ENCODE peak calls at places on chromosomes 3 and 15, in six cellular contexts. H is IMR-90, C is stomach, B is adrenal gland, Q is tibial nerve, O is ovary. F is an unnamed sample.
A peak's percentile ranks its signal among the peaks of the same experiment; 100 is the strongest.

GRCh38 chr3:189950258-189950657 is 170.4 kb downstream of the P3H2 start:
- DNase-seq in H (no peak), Q (no peak), C (no peak), B (no peak), O (no peak), F (no peak)

GRCh38 chr3:59981377-59981776 is 931.6 kb upstream of the CFAP20DC start:
- DNase-seq in Q (no peak), C (no peak), B (no peak), H (no peak), O (no peak), F (no peak)

GRCh38 chr15:49855917-49856637 is 235.2 kb downstream of the DTWD1 start:
- DNase-seq in C (no peak), O (no peak), B (peak; percentile 19), Q (no peak), H (peak; percentile 99), F (peak; percentile 20)

GRCh38 chr3:126978291-126978690 is 4.6 kb upstream of the PLXNA1 start:
- DNase-seq in O (no peak), Q (no peak), H (no peak), C (no peak), B (no peak), F (no peak)

GRCh38 chr3:45552031-45552772 is 42.3 kb upstream of the LIMD1 start:
- DNase-seq in B (no peak), H (no peak), Q (no peak), O (no peak), C (no peak), F (no peak)

GRCh38 chr15:71730277-71731144 is 79.8 kb upstream of the NR2E3 start:
- DNase-seq in C (peak; percentile 49), B (peak; percentile 51), H (peak; percentile 77), O (no peak), Q (no peak), F (peak; percentile 47)

GRCh38 chr3:116299646-116300081 is 145.6 kb downstream of the LSAMP start:
- DNase-seq in C (no peak), B (no peak), O (no peak), H (no peak), Q (no peak), F (no peak)

GRCh38 chr3:149455989-149456388 is 18.5 kb upstream of the TM4SF4 start:
- DNase-seq in O (no peak), H (no peak), C (no peak), B (no peak), Q (no peak), F (no peak)

GRCh38 chr3:55294557-55294956 is 192.5 kb downstream of the WNT5A start:
- DNase-seq in O (no peak), Q (no peak), B (no peak), C (no peak), H (peak; percentile 44), F (no peak)

GRCh38 chr3:17514597-17514996 is 227.8 kb downstream of the TBC1D5 start:
- DNase-seq in O (no peak), Q (no peak), H (no peak), C (no peak), B (no peak), F (no peak)

GRCh38 chr3:45816544-45816943 is 20.2 kb upstream of the SLC6A20 start:
- DNase-seq in B (no peak), C (no peak), H (peak; percentile 41), Q (no peak), O (no peak), F (no peak)

GRCh38 chr3:48661501-48662139 is 1.1 kb downstream of the CELSR3 start:
- DNase-seq in B (peak; percentile 72), O (peak; percentile 75), Q (peak; percentile 46), H (peak; percentile 41), C (peak; percentile 74), F (peak; percentile 63)

GRCh38 chr3:193132923-193133463 is 108.0 kb upstream of the PLAAT1 start:
- DNase-seq in B (no peak), C (no peak), Q (no peak), H (no peak), O (no peak), F (no peak)

GRCh38 chr3:135083179-135083578 is 288.1 kb downstream of the EPHB1 start:
- DNase-seq in B (no peak), Q (no peak), H (no peak), C (no peak), O (no peak), F (no peak)

GRCh38 chr3:170488802-170489201 is 70.1 kb downstream of the CLDN11 start:
- DNase-seq in O (no peak), C (no peak), Q (no peak), H (peak; percentile 78), B (no peak), F (no peak)

GRCh38 chr3:197349368-197349767 is 51.0 kb upstream of the DLG1 start:
- DNase-seq in O (no peak), H (no peak), B (no peak), C (no peak), Q (no peak), F (no peak)

GRCh38 chr15:51336011-51336410 is 2.4 kb downstream of the CYP19A1 start:
- DNase-seq in Q (no peak), B (no peak), C (no peak), O (no peak), H (no peak), F (no peak)

GRCh38 chr3:46729038-46729437 is 11.4 kb upstream of the PRSS50 start:
- DNase-seq in B (no peak), O (no peak), Q (no peak), C (peak; percentile 13), H (no peak), F (no peak)

GRCh38 chr3:16441306-16441898 is 72.1 kb downstream of the RFTN1 start:
- DNase-seq in O (no peak), H (peak; percentile 68), Q (no peak), C (no peak), B (no peak), F (no peak)

GRCh38 chr3:143199998-143200909 is 80.7 kb downstream of the CHST2 start:
- DNase-seq in O (no peak), C (no peak), Q (no peak), B (no peak), H (no peak), F (no peak)

GRCh38 chr3:157059181-157059580 is 100.8 kb downstream of the CCNL1 start:
- DNase-seq in H (no peak), O (no peak), B (no peak), C (no peak), Q (no peak), F (no peak)
- TF ChIP-seq POLR2A in H (no peak), O (no peak), B (no peak), C (no peak), Q (no peak), F (no peak)

DNA sequence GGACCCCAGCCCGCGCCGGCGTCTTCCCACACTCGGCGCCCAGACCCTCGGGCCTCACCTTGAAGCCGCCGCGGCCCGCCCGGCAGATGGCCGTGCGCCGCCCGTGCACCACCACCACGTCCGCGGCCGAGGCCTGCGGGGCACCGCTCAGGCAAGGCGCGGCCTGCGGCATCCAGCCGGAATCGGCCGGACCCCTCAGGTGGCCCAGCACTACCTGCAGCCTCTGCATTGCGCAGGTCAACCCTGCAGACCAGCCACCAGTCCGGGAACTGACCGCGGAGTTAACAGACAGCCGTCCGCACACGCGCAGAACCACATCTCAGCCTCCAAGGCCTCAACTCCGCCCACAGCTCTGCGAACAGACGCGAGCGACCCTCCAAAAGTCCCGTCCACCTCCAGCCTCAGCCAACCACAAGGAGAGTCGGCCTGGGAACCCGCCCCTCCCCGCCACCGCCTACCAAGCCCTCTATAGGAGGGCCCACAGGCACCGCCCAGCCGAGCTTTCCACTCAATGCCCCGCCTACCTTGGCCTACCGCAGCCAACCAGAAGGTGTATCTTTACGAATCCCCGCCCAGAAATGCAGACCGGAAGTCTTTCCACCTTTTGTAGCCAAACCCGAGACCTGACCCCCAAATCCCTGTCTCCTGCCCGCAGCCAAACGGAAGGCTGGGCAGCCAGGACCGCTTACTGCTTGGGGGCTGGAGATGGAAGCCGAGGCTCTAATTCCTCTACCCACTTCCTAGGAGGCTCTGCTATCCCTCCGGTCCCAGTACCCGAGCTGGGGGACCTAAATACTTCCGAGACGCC is at the start of gene ACAA1:
- DNase-seq in Q (peak; percentile 99), B (peak; percentile 99), C (peak; percentile 100), H (peak; percentile 98), O (peak; percentile 99), F (peak; percentile 100)
- TF ChIP-seq POLR2A in Q (peak; percentile 88), B (peak; percentile 96), C (peak; percentile 27), H (peak; percentile 84), O (peak; percentile 88), F (peak; percentile 96)

DNA sequence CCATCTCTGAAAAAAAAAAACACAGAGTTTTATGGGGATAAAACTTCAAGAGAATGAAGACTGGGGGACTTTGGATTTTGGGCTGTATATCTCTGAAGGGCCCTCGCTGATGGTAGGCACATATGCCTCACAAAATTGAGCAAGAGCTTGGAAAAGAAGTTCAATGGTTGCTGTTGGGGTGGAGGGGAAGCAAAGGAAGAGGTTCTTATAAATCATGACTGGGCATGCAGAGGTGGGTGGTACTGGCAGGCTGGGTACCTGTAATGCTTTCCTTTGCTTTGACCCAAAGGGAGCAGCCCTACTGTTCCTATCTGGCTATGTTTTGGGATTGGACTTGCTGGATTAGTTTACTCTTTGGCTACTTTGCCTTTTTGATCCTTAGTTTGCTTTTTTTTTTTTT is 6.0 kb upstream of the RTP1 start:
- DNase-seq in H (no peak), O (no peak), B (no peak), Q (no peak), C (no peak), F (no peak)
- TF ChIP-seq POLR2A in H (no peak), O (no peak), B (no peak), Q (no peak), C (no peak), F (no peak)

GRCh38 chr15:94856267-94856854 is 625.0 kb downstream of the MCTP2 start:
- DNase-seq in H (no peak), C (no peak), B (no peak), Q (no peak), O (no peak), F (no peak)

GRCh38 chr15:94855018-94855408 is 623.7 kb downstream of the MCTP2 start:
- DNase-seq in C (no peak), Q (no peak), O (no peak), B (no peak), H (no peak), F (no peak)

GRCh38 chr15:94858011-94858410 is 626.6 kb downstream of the MCTP2 start:
- DNase-seq in Q (no peak), B (no peak), H (no peak), C (no peak), O (no peak), F (no peak)

GRCh38 chr15:94857466-94857865 is 626.1 kb downstream of the MCTP2 start:
- DNase-seq in O (no peak), C (no peak), B (no peak), H (no peak), Q (no peak), F (no peak)

DNA sequence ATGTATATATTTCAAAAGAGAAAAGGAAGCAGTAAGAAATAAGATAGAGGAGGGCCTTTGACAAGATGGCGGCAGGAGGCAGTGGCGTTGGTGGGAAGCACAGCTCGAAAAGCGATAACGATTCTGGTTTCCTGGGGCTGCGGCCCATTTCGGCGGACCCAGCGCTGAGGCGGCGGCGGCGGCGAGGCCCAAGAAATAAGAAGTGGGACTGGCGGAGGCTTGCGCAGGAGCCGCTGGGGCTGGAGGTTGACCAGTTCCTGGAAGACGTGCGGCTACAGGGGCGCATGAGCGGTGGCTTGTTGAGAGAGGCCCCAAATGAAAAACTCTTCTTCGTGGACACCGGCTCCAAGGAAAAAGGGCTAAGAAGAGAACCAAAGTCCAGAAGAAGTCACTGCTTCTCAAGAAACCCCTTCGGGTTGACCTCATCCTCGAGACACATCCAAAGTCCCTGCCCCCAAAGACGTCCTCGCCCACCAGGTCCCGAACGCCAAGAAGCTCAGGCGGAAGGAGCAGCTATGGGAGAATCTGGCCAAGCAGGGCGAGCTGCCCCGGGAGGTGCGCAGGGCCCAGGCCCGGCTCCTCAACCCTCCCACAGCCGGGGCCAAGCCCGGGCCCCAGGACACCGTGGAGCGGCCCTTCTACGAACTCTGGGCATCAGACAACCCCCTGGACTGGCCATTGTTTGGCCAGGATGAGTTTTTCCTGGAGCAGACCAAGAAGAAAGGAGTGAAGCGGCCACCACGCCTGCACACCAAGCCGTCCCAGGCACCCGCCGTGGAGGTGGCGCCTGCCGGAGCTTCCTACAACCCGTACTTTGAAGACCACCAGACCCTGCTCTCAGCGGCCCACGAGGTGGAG is 624.3 kb downstream of the MCTP2 start:
- DNase-seq in B (no peak), C (no peak), Q (no peak), O (no peak), H (no peak), F (no peak)
- TF ChIP-seq POLR2A in B (no peak), C (no peak), Q (no peak), O (no peak), H (no peak), F (no peak)